ENCODE peak calls at places on chromosomes 11 and 22, in seven cellular contexts. G is endothelial cell of umbilical vein, Z is lower lobe of right lung, T is choroid plexus epithelial cell, X is fibroblast of mammary gland, A is hepatocyte, C is tibial nerve. L is an unnamed sample.

GRCh38 chr22:17100621-17101020 is 15.8 kb downstream of the IL17RA start:
- DNase-seq in G (no peak), Z (no peak), T (no peak), X (no peak), A (no peak), C (no peak), L (no peak)

GRCh38 chr11:43868852-43869567 is 11.6 kb upstream of the ALKBH3 start:
- DNase-seq in G (peak), Z (no peak), T (peak), X (peak), A (peak), C (no peak), L (peak)

GRCh38 chr11:1402776-1403620 is 13.3 kb downstream of the BRSK2 start:
- DNase-seq in G (no peak), Z (no peak), T (no peak), X (peak), A (no peak), C (no peak), L (no peak)

GRCh38 chr11:69293819-69294505 is at the start of gene MYEOV:
- DNase-seq in G (peak), Z (peak), T (peak), X (peak), A (no peak), C (no peak), L (peak)

GRCh38 chr11:26976389-26976788 is 17.5 kb upstream of the FIBIN start:
- DNase-seq in G (no peak), Z (no peak), T (peak), X (peak), A (no peak), C (no peak), L (no peak)

GRCh38 chr11:130533113-130533803 is 84.8 kb downstream of the ADAMTS15 start:
- DNase-seq in G (no peak), Z (no peak), T (no peak), X (no peak), A (no peak), C (no peak), L (no peak)

GRCh38 chr11:119473901-119474681 is 51.1 kb upstream of the THY1 start:
- DNase-seq in G (no peak), Z (no peak), T (no peak), X (no peak), A (no peak), C (no peak), L (no peak)

GRCh38 chr22:29308791-29309262 is 2.4 kb downstream of the GAS2L1 start:
- DNase-seq in G (peak), Z (no peak), T (peak), X (peak), A (no peak), C (no peak), L (no peak)

GRCh38 chr11:125088576-125089455 is 22.6 kb downstream of the TMEM218 start:
- DNase-seq in G (no peak), Z (no peak), T (no peak), X (no peak), A (no peak), C (no peak), L (no peak)
- TF ChIP-seq CTCF in G (no peak), Z (no peak), T (no peak), X (no peak), A (no peak), C (no peak), L (no peak)

DNA sequence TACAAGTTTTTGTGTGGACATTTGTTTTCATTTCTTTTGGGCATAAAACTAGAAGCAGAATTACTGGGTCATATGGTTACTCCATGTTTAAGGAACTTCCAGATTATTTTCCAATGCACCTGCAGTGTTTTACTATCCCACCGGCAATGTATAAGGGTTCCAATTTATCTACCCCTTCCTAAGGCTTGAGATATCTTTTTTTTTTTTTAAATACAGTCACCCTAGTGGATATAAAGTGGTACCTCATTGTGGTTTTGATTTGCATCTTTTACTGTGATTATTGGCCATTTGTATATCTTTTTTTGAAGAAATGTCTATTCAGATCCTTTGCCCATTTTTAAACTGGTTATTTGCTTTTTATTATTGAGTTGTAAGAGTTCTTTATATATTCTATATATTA is 34.6 kb upstream of the UCP3 start:
- DNase-seq in G (no peak), Z (no peak), T (no peak), X (no peak), A (no peak), C (no peak), L (no peak)
- TF ChIP-seq CTCF in G (no peak), Z (no peak), T (no peak), X (no peak), A (no peak), C (no peak), L (no peak)

GRCh38 chr11:106914409-106914808 is 103.9 kb downstream of the GUCY1A2 start:
- DNase-seq in G (no peak), Z (no peak), T (no peak), X (no peak), A (no peak), C (no peak), L (no peak)

GRCh38 chr11:106920899-106921504 is 97.3 kb downstream of the GUCY1A2 start:
- DNase-seq in G (no peak), Z (no peak), T (peak), X (peak), A (no peak), C (no peak), L (no peak)

GRCh38 chr11:106917973-106918372 is 100.3 kb downstream of the GUCY1A2 start:
- DNase-seq in G (no peak), Z (no peak), T (peak), X (peak), A (no peak), C (no peak), L (no peak)
- TF ChIP-seq CTCF in G (no peak), Z (no peak), T (peak), X (peak), A (peak), C (no peak), L (peak)

DNA sequence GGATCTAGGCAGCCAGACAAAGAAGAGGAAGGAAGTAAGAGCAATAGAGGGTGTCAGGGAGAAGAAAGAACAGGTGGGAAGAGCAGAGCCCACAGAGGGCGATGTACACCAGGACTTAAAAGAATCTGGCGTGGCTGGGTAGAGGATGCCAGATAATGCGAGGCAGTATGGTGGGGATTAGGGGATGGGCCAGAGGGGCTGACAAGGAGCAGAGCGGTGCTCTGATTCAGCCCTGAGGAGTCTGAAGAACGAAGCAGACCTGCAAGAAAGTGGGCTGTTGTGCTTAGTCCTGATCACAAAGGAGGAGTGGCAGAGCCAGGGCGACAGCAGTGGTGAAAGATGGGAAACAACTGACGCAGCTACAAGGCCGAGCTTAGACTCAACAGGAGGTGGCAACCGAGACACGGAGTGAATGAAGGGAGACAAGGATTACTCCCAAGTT is 163.7 kb downstream of the LARGE1 start:
- DNase-seq in G (no peak), Z (no peak), T (no peak), X (no peak), A (peak), C (no peak), L (no peak)
- TF ChIP-seq CTCF in G (no peak), Z (no peak), T (peak), X (no peak), A (peak), C (no peak), L (peak)

GRCh38 chr11:128627666-128628342 is 40.4 kb upstream of the ETS1 start:
- DNase-seq in G (no peak), Z (no peak), T (no peak), X (no peak), A (no peak), C (no peak), L (no peak)
- TF ChIP-seq CTCF in G (no peak), Z (no peak), T (peak), X (no peak), A (no peak), C (no peak), L (no peak)

DNA sequence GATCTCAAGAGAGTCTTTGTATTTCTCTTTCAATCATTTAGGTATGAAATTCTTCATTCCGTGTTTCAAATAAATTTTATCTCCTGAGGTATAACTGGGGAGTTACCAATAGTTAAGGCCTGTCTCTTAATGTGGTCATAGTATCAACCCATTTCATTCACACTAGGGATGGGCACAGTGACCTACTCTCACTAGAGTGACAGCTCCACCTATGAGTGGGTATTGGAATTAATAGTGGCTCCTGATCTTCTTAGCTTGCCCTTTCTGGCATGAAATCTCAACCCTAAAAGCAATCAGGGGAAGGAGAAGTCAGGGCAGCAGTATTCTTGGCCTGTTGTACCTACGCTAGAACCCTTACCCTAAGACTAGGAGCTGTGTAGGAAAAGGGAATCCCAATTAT is 507.7 kb downstream of the FAM181B start:
- DNase-seq in G (no peak), Z (no peak), T (peak), X (no peak), A (no peak), C (no peak), L (no peak)
- TF ChIP-seq CTCF in G (no peak), Z (no peak), T (peak), X (no peak), A (peak), C (no peak), L (peak)

DNA sequence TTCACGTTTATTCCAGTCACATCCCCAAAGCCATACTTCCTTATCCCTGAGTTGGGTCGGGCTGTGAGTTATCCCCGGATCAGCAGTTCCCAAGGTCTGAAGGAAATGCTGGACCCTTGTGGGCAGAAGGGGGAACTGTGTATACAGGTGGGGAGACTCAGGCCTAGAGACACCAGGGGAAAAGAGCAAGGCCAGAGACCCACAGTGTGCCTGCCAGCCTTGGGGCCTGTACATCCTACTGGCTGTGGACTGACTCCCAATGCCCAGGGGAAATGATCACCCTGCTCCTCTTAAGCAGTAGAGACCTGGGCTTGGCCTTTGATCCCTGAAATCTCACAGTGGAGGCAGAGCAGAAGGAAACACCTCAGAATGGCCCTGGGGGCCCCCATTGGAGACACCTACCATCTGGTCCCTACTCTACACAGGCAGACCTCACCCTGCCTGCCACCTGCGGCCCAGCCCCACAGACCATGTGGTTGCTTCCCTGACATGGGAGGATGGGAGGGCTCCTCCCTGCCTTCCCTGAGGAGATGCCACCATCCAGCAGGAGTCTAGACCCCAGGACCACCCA is 1.3 kb downstream of the SELENOM start:
- DNase-seq in G (no peak), Z (no peak), T (no peak), X (peak), A (no peak), C (no peak), L (no peak)
- TF ChIP-seq CTCF in G (peak), Z (no peak), T (peak), X (peak), A (no peak), C (peak), L (no peak)

DNA sequence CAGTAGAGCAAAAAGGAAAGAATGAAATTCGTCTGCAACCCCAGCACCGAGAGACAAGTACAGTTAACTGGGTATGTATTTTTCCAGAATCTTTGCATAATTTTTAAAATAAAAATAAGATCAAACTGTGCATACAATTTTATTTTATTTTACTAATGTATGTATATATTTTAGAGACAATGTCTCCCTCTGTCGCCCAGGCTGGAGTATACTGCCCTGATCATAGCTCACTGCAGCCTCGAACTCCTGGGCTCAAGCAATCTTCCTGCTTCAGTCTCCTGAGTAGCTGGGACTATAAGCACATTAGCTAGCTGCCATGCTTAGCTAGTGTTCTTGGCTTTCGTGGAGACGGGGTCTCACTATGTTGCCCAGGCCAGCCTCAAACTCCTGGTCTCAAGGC is 18.8 kb upstream of the DRD2 start:
- DNase-seq in G (no peak), Z (no peak), T (peak), X (no peak), A (no peak), C (no peak), L (no peak)
- TF ChIP-seq CTCF in G (no peak), Z (no peak), T (peak), X (no peak), A (no peak), C (no peak), L (no peak)

GRCh38 chr11:14974723-14975587 is 2.8 kb upstream of the CALCA start:
- DNase-seq in G (peak), Z (no peak), T (peak), X (peak), A (peak), C (peak), L (peak)
- TF ChIP-seq CTCF in G (peak), Z (peak), T (peak), X (peak), A (peak), C (no peak), L (peak)

GRCh38 chr11:34313099-34313517 is 44.7 kb downstream of the ABTB2 start:
- DNase-seq in G (no peak), Z (no peak), T (no peak), X (no peak), A (no peak), C (no peak), L (peak)

GRCh38 chr11:34308821-34309585 is 48.8 kb downstream of the ABTB2 start:
- DNase-seq in G (no peak), Z (peak), T (peak), X (peak), A (peak), C (peak), L (no peak)

GRCh38 chr11:34311126-34311525 is 46.7 kb downstream of the ABTB2 start:
- DNase-seq in G (no peak), Z (no peak), T (no peak), X (no peak), A (no peak), C (no peak), L (no peak)

GRCh38 chr11:34308049-34308692 is 49.6 kb downstream of the ABTB2 start:
- DNase-seq in G (no peak), Z (no peak), T (no peak), X (no peak), A (no peak), C (no peak), L (no peak)

DNA sequence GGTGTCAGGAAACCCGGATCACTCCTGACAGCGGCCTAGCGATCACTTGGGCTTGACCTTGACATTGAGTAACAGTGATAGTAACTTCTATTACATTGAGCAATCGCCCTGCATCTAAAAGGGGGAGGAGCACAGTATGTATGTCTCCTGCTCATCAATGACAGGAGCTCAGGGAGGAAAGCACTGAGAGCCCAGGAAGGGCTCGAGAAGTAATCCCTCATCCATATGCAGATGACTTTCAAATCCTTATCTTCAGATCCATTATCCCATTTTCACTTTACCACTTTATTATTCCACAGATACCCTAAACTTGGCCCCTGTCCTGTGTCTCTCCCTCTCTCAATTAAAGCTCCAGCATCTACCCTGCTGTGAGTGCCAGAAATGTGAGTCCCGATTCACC is 47.8 kb downstream of the ABTB2 start:
- DNase-seq in G (no peak), Z (no peak), T (no peak), X (no peak), A (no peak), C (no peak), L (no peak)
- TF ChIP-seq CTCF in G (no peak), Z (no peak), T (no peak), X (no peak), A (no peak), C (no peak), L (no peak)

L was measured in GM06990.